ENCODE peak calls at places on chromosomes 16 and 17, in five cellular contexts. One of them, this sample, is unnamed.

GRCh38 chr17:78072961-78073360 is 55.6 kb downstream of the TMC6 start:
- DNase-seq in SK-N-SH: no peak
- DNase-seq in endothelial cell of umbilical vein: no peak
- DNase-seq in A549: no peak
- DNase-seq in H1: no peak
- DNase-seq in this sample: no peak

GRCh38 chr16:70737377-70738082 is 51.7 kb upstream of the MTSS2 start:
- DNase-seq in H1: no peak
- DNase-seq in SK-N-SH: peak
- DNase-seq in endothelial cell of umbilical vein: no peak
- DNase-seq in A549: no peak
- DNase-seq in this sample: peak

GRCh38 chr17:21058098-21058893 is 15.5 kb upstream of the USP22 start:
- DNase-seq in H1: no peak
- DNase-seq in endothelial cell of umbilical vein: no peak
- DNase-seq in A549: peak
- DNase-seq in SK-N-SH: no peak
- DNase-seq in this sample: peak

GRCh38 chr17:37570527-37571093 is 38.6 kb downstream of the SYNRG start:
- DNase-seq in SK-N-SH: peak
- DNase-seq in H1: peak
- DNase-seq in endothelial cell of umbilical vein: peak
- DNase-seq in A549: peak
- DNase-seq in this sample: peak

GRCh38 chr17:48545022-48545376 is at the start of gene HOXB2:
- DNase-seq in A549: no peak
- DNase-seq in H1: no peak
- DNase-seq in endothelial cell of umbilical vein: peak
- DNase-seq in SK-N-SH: no peak
- DNase-seq in this sample: no peak

GRCh38 chr17:28384281-28385036 is 13.0 kb downstream of the SARM1 start:
- DNase-seq in endothelial cell of umbilical vein: peak
- DNase-seq in H1: no peak
- DNase-seq in SK-N-SH: no peak
- DNase-seq in A549: no peak
- DNase-seq in this sample: no peak

GRCh38 chr17:76546556-76547182 is 6.8 kb downstream of the PRCD start:
- DNase-seq in H1: no peak
- DNase-seq in endothelial cell of umbilical vein: peak
- DNase-seq in A549: no peak
- DNase-seq in SK-N-SH: peak
- DNase-seq in this sample: no peak

GRCh38 chr16:85286970-85287814 is 174.9 kb upstream of the CIBAR2 start:
- DNase-seq in SK-N-SH: peak
- DNase-seq in A549: no peak
- DNase-seq in H1: no peak
- DNase-seq in endothelial cell of umbilical vein: no peak
- DNase-seq in this sample: peak

GRCh38 chr16:76207270-76207669 is 69.9 kb upstream of the CNTNAP4 start:
- DNase-seq in SK-N-SH: no peak
- DNase-seq in A549: no peak
- DNase-seq in H1: no peak
- DNase-seq in endothelial cell of umbilical vein: no peak
- DNase-seq in this sample: no peak

GRCh38 chr17:37019117-37019744 is 70.5 kb downstream of the AATF start:
- DNase-seq in A549: no peak
- DNase-seq in endothelial cell of umbilical vein: no peak
- DNase-seq in SK-N-SH: no peak
- DNase-seq in H1: no peak
- DNase-seq in this sample: no peak

GRCh38 chr17:39739020-39739884 is 1.5 kb downstream of the GRB7 start:
- DNase-seq in SK-N-SH: peak
- DNase-seq in H1: no peak
- DNase-seq in A549: peak
- DNase-seq in endothelial cell of umbilical vein: no peak
- DNase-seq in this sample: no peak

GRCh38 chr16:1707193-1707790 is 1.3 kb downstream of the MAPK8IP3 start:
- DNase-seq in endothelial cell of umbilical vein: peak
- DNase-seq in A549: no peak
- DNase-seq in H1: no peak
- DNase-seq in SK-N-SH: peak
- DNase-seq in this sample: no peak

DNA sequence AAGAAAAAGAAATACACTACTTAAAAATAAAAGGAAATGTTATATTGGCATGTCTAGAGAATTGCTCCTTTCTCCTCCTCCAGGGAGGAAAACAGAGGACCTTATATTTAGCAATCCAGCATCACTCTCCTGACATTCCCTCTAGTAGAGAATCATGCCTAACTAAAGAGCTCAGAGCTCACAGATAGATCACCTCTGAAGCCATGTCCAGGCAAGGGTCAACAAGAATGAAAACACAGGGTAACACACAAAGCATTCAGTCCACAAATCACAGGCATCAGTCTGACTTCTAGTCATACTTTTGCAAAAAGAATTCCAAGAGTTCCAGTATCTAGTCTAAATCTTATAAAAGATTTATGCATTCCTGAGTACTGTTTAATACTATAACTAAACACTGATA is 4.4 kb upstream of the HASPIN start:
- DNase-seq in H1: no peak
- DNase-seq in endothelial cell of umbilical vein: no peak
- DNase-seq in SK-N-SH: no peak
- DNase-seq in A549: no peak
- DNase-seq in this sample: no peak
- TF ChIP-seq CTCF in H1: no peak
- TF ChIP-seq CTCF in endothelial cell of umbilical vein: no peak
- TF ChIP-seq CTCF in SK-N-SH: no peak
- TF ChIP-seq CTCF in A549: no peak
- TF ChIP-seq CTCF in this sample: no peak

GRCh38 chr16:3431779-3432219 is 11.5 kb downstream of the ZNF597 start:
- DNase-seq in endothelial cell of umbilical vein: no peak
- DNase-seq in A549: no peak
- DNase-seq in H1: no peak
- DNase-seq in SK-N-SH: peak
- DNase-seq in this sample: peak
- TF ChIP-seq MAX in endothelial cell of umbilical vein: no peak
- TF ChIP-seq MAX in A549: no peak
- TF ChIP-seq MAX in H1: no peak
- TF ChIP-seq MAX in SK-N-SH: peak
- TF ChIP-seq MAX in this sample: peak

DNA sequence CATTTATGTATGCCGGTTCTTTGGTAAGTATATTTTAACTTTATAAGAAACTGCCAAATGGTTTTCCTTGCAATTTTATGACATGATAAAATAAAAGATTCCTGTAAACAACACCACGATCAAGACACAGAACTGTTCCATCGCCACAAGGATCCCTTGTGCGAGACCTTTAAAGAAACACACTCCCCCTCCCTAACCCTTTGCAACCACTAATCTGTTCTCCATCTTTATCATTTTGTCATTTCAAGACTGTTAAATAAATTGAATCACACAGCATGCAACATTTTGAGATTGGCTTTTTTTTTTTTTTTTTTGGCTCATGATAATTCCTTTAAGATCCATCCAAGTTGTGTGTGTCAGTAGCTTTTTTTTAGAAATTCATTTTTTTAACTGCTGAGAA is 6.0 kb downstream of the ADGRG5 start:
- DNase-seq in SK-N-SH: no peak
- DNase-seq in A549: no peak
- DNase-seq in H1: no peak
- DNase-seq in endothelial cell of umbilical vein: no peak
- DNase-seq in this sample: no peak
- TF ChIP-seq CTCF in SK-N-SH: no peak
- TF ChIP-seq CTCF in A549: no peak
- TF ChIP-seq CTCF in H1: no peak
- TF ChIP-seq CTCF in endothelial cell of umbilical vein: no peak
- TF ChIP-seq CTCF in this sample: no peak

DNA sequence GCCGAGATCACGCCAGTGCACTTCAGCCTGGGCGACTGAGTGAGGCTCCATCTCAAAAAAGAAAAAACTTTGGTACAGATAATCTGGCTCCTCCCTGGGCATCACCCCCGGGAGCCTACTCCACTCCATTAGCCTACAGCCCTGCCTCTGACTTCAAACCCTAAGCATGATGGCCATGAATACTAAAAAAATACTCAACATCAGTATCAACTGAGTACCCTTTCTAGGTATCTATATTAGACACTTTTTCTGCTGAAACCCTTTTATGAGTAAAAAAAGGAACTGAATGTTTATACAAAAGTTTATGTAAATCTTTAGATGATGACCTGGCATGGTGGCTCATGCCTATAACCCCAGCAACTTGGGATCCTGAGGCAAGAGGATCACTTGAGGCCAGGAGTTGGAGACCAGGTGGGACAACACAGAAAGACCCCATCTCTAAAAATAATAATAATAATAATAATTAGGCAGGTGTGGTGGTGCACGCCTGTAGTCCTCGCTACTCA is 6.9 kb downstream of the RDM1 start:
- DNase-seq in A549: no peak
- DNase-seq in SK-N-SH: no peak
- DNase-seq in H1: no peak
- DNase-seq in endothelial cell of umbilical vein: no peak
- DNase-seq in this sample: no peak
- TF ChIP-seq MAX in A549: no peak
- TF ChIP-seq MAX in SK-N-SH: no peak
- TF ChIP-seq MAX in H1: no peak
- TF ChIP-seq MAX in endothelial cell of umbilical vein: no peak
- TF ChIP-seq MAX in this sample: no peak

GRCh38 chr17:16917995-16918394 is 53.9 kb downstream of the TNFRSF13B start:
- DNase-seq in H1: no peak
- DNase-seq in endothelial cell of umbilical vein: no peak
- DNase-seq in A549: no peak
- DNase-seq in SK-N-SH: no peak
- DNase-seq in this sample: no peak

GRCh38 chr17:16916557-16916920 is 55.4 kb downstream of the TNFRSF13B start:
- DNase-seq in A549: no peak
- DNase-seq in endothelial cell of umbilical vein: no peak
- DNase-seq in H1: no peak
- DNase-seq in SK-N-SH: no peak
- DNase-seq in this sample: no peak

GRCh38 chr17:16918443-16918842 is 53.5 kb downstream of the TNFRSF13B start:
- DNase-seq in endothelial cell of umbilical vein: no peak
- DNase-seq in SK-N-SH: no peak
- DNase-seq in A549: no peak
- DNase-seq in H1: no peak
- DNase-seq in this sample: no peak

GRCh38 chr17:16912021-16912962 is 59.6 kb downstream of the TNFRSF13B start:
- DNase-seq in H1: no peak
- DNase-seq in endothelial cell of umbilical vein: no peak
- DNase-seq in A549: no peak
- DNase-seq in SK-N-SH: no peak
- DNase-seq in this sample: no peak

DNA sequence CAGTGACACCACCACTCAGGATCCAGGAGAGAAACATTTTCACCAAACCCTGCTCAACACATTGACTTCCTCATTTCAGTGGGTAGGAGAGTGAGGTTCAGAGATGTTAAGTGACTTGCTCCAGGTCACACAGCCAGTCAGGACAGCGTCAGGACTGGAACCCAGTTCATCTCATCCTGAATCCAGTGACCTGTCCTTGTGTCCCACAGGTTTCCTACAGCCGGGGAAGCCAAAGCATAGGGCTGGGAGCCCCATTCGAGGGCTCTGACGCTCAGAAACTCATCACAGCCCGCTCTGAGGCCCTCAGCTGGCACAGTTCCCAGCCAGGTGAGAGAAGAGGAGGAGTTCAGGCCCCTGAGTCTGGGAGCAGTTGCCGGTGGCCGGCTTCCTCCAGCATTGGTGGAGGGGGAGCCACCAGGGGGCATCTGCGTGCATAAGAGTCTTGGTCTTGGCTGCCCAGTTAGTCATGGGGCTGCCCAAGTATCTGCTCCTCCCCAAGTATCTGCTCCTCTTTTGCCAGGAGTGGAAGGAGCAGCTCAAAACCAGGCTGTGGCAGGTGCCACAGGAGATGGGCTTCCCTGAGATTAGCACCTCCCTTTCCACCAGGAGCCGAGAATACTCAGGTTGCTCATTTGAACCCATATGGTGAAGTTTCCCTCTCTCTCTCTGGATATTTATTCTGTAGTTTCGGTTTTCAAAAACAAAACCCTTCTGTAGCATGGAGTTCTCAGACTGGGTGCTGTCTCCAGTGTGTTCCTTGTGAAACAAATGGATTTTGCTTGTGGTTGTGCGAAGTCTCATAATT is 56.0 kb downstream of the TNFRSF13B start:
- DNase-seq in SK-N-SH: peak
- DNase-seq in H1: peak
- DNase-seq in A549: peak
- DNase-seq in endothelial cell of umbilical vein: peak
- DNase-seq in this sample: peak
- TF ChIP-seq CTCF in SK-N-SH: peak
- TF ChIP-seq CTCF in H1: peak
- TF ChIP-seq CTCF in A549: peak
- TF ChIP-seq CTCF in endothelial cell of umbilical vein: peak
- TF ChIP-seq CTCF in this sample: peak

GRCh38 chr17:3282901-3283300 is 15.3 kb downstream of the OR3A1 start:
- DNase-seq in H1: no peak
- DNase-seq in SK-N-SH: no peak
- DNase-seq in endothelial cell of umbilical vein: no peak
- DNase-seq in A549: peak
- DNase-seq in this sample: no peak
- TF ChIP-seq MAX in H1: no peak
- TF ChIP-seq MAX in SK-N-SH: no peak
- TF ChIP-seq MAX in endothelial cell of umbilical vein: no peak
- TF ChIP-seq MAX in A549: peak
- TF ChIP-seq MAX in this sample: no peak

GRCh38 chr17:11880714-11881113 is 116.6 kb downstream of the ZNF18 start:
- DNase-seq in H1: no peak
- DNase-seq in endothelial cell of umbilical vein: no peak
- DNase-seq in A549: peak
- DNase-seq in SK-N-SH: peak
- DNase-seq in this sample: peak
- TF ChIP-seq CTCF in H1: peak
- TF ChIP-seq CTCF in endothelial cell of umbilical vein: no peak
- TF ChIP-seq CTCF in A549: peak
- TF ChIP-seq CTCF in SK-N-SH: no peak
- TF ChIP-seq CTCF in this sample: peak

This sample was measured in NB4.